ENCODE peak calls at places on chromosome 1, in seven cellular contexts. S is IMR-90, E is heart right ventricle, T is psoas muscle, K is pancreas, B is A673, G is PC-3. R is an unnamed sample.

GRCh38 chr1:116712510-116712909 is 41.7 kb upstream of the CD2 start:
- DNase-seq in S (no peak), E (no peak), T (no peak), K (no peak), B (no peak), G (no peak), R (no peak)

GRCh38 chr1:209883341-209883971 is 54.6 kb upstream of the SYT14 start:
- DNase-seq in S (peak; percentile 89), E (no peak), T (no peak), K (no peak), B (peak; percentile 59), G (peak; percentile 6), R (no peak)

GRCh38 chr1:211548321-211549091 is 30.5 kb downstream of the SLC30A1 start:
- DNase-seq in S (no peak), E (no peak), T (no peak), K (no peak), B (no peak), G (no peak), R (no peak)

GRCh38 chr1:58702766-58703165 is 2.9 kb upstream of the MYSM1 start:
- DNase-seq in S (no peak), E (no peak), T (no peak), K (no peak), B (no peak), G (no peak), R (no peak)

GRCh38 chr1:222994506-222995229 is 148.4 kb downstream of the TLR5 start:
- DNase-seq in S (peak; percentile 73), E (no peak), T (no peak), K (no peak), B (peak; percentile 72), G (peak; percentile 85), R (no peak)

GRCh38 chr1:198756470-198756869 is 117.6 kb downstream of the PTPRC start:
- DNase-seq in S (peak; percentile 36), E (no peak), T (no peak), K (no peak), B (peak; percentile 67), G (peak; percentile 41), R (no peak)

GRCh38 chr1:71285529-71285928 is 204.7 kb upstream of the ZRANB2 start:
- DNase-seq in S (no peak), E (no peak), T (no peak), K (no peak), B (no peak), G (no peak), R (no peak)

GRCh38 chr1:115314765-115315164 is 23.3 kb downstream of the NGF start:
- DNase-seq in S (peak; percentile 86), E (no peak), T (no peak), K (no peak), B (no peak), G (peak; percentile 78), R (no peak)

GRCh38 chr1:213585959-213586608 is 401.7 kb upstream of the PROX1 start:
- DNase-seq in S (no peak), E (no peak), T (no peak), K (no peak), B (no peak), G (no peak), R (no peak)

GRCh38 chr1:202164271-202165037 is 4.1 kb upstream of the PTPN7 start:
- DNase-seq in S (no peak), E (no peak), T (no peak), K (no peak), B (no peak), G (no peak), R (no peak)

GRCh38 chr1:43933386-43934278 is at the start of gene ARTN:
- DNase-seq in S (no peak), E (peak; percentile 24), T (no peak), K (peak; percentile 64), B (peak; percentile 49), G (peak; percentile 73), R (no peak)

GRCh38 chr1:183323849-183324683 is 94.1 kb downstream of the NMNAT2 start:
- DNase-seq in S (peak; percentile 57), E (no peak), T (no peak), K (no peak), B (no peak), G (peak; percentile 78), R (no peak)

GRCh38 chr1:51044834-51045233 is 57.2 kb upstream of the C1orf185 start:
- DNase-seq in S (no peak), E (no peak), T (no peak), K (no peak), B (peak; percentile 32), G (peak; percentile 50), R (no peak)

GRCh38 chr1:227961651-227962050 is 13.9 kb upstream of the WNT9A start:
- DNase-seq in S (no peak), E (no peak), T (no peak), K (no peak), B (no peak), G (no peak), R (no peak)

GRCh38 chr1:39163469-39163868 is 41.0 kb upstream of the MACF1 start:
- DNase-seq in S (no peak), E (no peak), T (no peak), K (no peak), B (no peak), G (no peak), R (no peak)
- H3K27ac ChIP-seq in S (no peak overlapping the region), E (no peak overlapping the region), T (no peak overlapping the region), K (no peak overlapping the region), B (no peak overlapping the region), G (no peak overlapping the region), R (no peak overlapping the region)

GRCh38 chr1:6094246-6094645 is 48.6 kb downstream of the KCNAB2 start:
- DNase-seq in S (no peak), E (peak; percentile 8), T (peak; percentile 36), K (peak; percentile 13), B (no peak), G (no peak), R (no peak)
- TF ChIP-seq CTCF in S (no peak), E (no peak), T (no peak), K (no peak), B (no peak), G (no peak), R (no peak)

GRCh38 chr1:179080866-179081695 is 789 bp upstream of the TOR3A start:
- DNase-seq in S (no peak), E (no peak), T (no peak), K (peak; percentile 39), B (no peak), G (no peak), R (no peak)
- H3K4me3 ChIP-seq in S (peak overlapping the region; percentile 79), E (peak overlapping the region; percentile 80), T (peak overlapping the region; percentile 93), K (peak overlapping the region; percentile 90), B (peak overlapping the region; percentile 84), G (peak overlapping the region; percentile 84), R (peak overlapping the region; percentile 87)

GRCh38 chr1:35555212-35555584 is 2.0 kb downstream of the KIAA0319L start:
- DNase-seq in S (peak; percentile 58), E (no peak), T (no peak), K (no peak), B (no peak), G (no peak), R (no peak)

GRCh38 chr1:35556494-35557117 is 597 bp downstream of the KIAA0319L start:
- DNase-seq in S (no peak), E (no peak), T (no peak), K (no peak), B (no peak), G (no peak), R (no peak)

GRCh38 chr1:35555601-35556477 is 1.4 kb downstream of the KIAA0319L start:
- DNase-seq in S (peak; percentile 78), E (no peak), T (no peak), K (no peak), B (no peak), G (peak; percentile 85), R (no peak)

GRCh38 chr1:35557118-35557610 is at the start of gene KIAA0319L:
- DNase-seq in S (peak; percentile 37), E (peak; percentile 89), T (peak; percentile 94), K (peak; percentile 88), B (no peak), G (peak; percentile 74), R (no peak)

GRCh38 chr1:35554261-35555211 is 2.7 kb downstream of the KIAA0319L start:
- DNase-seq in S (no peak), E (no peak), T (no peak), K (no peak), B (no peak), G (peak; percentile 79), R (no peak)
- H3K27ac ChIP-seq in S (no peak overlapping the region), E (no peak overlapping the region), T (peak overlapping the region; percentile 99), K (no peak overlapping the region), B (no peak overlapping the region), G (peak overlapping the region; percentile 91), R (no peak overlapping the region)

DNA sequence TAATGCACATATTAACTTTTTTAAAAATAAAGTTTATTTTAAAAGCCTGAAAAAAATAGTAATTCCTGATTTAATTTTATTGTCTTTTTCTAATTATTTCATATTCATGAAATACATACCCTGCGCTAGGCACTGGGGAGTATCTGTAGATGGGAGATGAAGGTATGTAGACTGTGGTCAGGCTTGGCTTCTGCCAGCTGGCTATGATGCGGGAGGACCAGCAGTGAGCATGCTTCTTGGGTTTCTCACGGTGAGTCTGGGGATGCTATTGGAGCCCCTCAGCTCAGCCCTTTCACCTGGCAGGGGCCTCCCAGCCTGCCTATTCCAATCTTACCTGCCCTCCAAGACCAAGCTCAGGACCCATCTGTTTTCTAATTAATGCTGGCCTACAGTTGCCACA is 138.4 kb downstream of the NOS1AP start:
- DNase-seq in S (no peak), E (no peak), T (no peak), K (no peak), B (no peak), G (no peak), R (no peak)
- TF ChIP-seq CTCF in S (no peak), E (no peak), T (no peak), K (no peak), B (no peak), G (no peak), R (no peak)

R was measured in coronary artery.